ENCODE peak calls at places on chromosome 12, in six cellular contexts. O, R, D, G, N and P are unnamed samples.

GRCh38 chr12:1805441-1806081 is 14.8 kb upstream of the LRTM2 start:
- DNase-seq in O (no peak), N (no peak), D (no peak), R (no peak), G (no peak), P (no peak)

GRCh38 chr12:122081697-122082221 is 3.2 kb downstream of the MLXIP start:
- DNase-seq in R (peak), N (peak), O (no peak), G (peak), D (no peak), P (peak)

GRCh38 chr12:54560374-54560858 is 11.0 kb downstream of the PDE1B start:
- DNase-seq in N (peak), G (peak), R (peak), O (peak), D (no peak), P (peak)

GRCh38 chr12:58349161-58349560 is 407.8 kb downstream of the ATP23 start:
- DNase-seq in G (peak), R (peak), N (no peak), D (no peak), O (no peak), P (no peak)

GRCh38 chr12:1594045-1594294 is 411 bp downstream of the FBXL14 start:
- DNase-seq in D (peak), G (peak), N (no peak), O (peak), R (no peak), P (peak)

GRCh38 chr12:118455327-118455726 is 79.0 kb downstream of the SUDS3 start:
- DNase-seq in D (no peak), O (no peak), G (no peak), R (no peak), N (no peak), P (no peak)

GRCh38 chr12:126389961-126390360 is 1324.7 kb downstream of the AACS start:
- DNase-seq in O (no peak), D (no peak), N (no peak), G (no peak), R (no peak), P (peak)

GRCh38 chr12:47066278-47067048 is 13.0 kb upstream of the PCED1B start:
- DNase-seq in G (no peak), N (no peak), R (no peak), D (no peak), O (no peak), P (no peak)

GRCh38 chr12:64169999-64170398 is 52.1 kb downstream of the KICS2 start:
- DNase-seq in N (no peak), R (no peak), O (no peak), D (no peak), G (peak), P (no peak)

GRCh38 chr12:68253504-68253903 is at the start of gene IL22:
- DNase-seq in D (no peak), G (no peak), R (no peak), O (no peak), N (no peak), P (no peak)

GRCh38 chr12:5487971-5488955 is 56.4 kb downstream of the NTF3 start:
- DNase-seq in G (no peak), N (no peak), O (no peak), R (no peak), D (no peak), P (no peak)

GRCh38 chr12:69509308-69509736 is 39.1 kb downstream of the FRS2 start:
- DNase-seq in N (no peak), D (no peak), G (no peak), R (no peak), O (no peak), P (no peak)

GRCh38 chr12:122275459-122275858 is 9.2 kb upstream of the VPS33A start:
- DNase-seq in N (no peak), D (no peak), R (no peak), O (no peak), G (no peak), P (no peak)

GRCh38 chr12:108306014-108306501 is 33.1 kb downstream of the CMKLR1 start:
- DNase-seq in N (no peak), D (no peak), O (no peak), R (peak), G (no peak), P (peak)

GRCh38 chr12:109088818-109089217 is 4.5 kb downstream of the ALKBH2 start:
- DNase-seq in N (no peak), R (no peak), D (no peak), O (no peak), G (no peak), P (no peak)

GRCh38 chr12:46266869-46267617 is 1.8 kb downstream of the SLC38A1 start:
- DNase-seq in R (peak), N (peak), G (peak), O (peak), D (peak), P (peak)

GRCh38 chr12:104695453-104696148 is 238.9 kb downstream of the CHST11 start:
- DNase-seq in N (peak), R (no peak), D (no peak), G (no peak), O (peak), P (no peak)

GRCh38 chr12:129564768-129565167 is 339.1 kb downstream of the TMEM132D start:
- DNase-seq in G (no peak), R (no peak), O (no peak), N (no peak), D (no peak), P (no peak)

GRCh38 chr12:97140355-97140754 is 233.3 kb downstream of the NEDD1 start:
- DNase-seq in G (no peak), D (no peak), N (no peak), O (no peak), R (no peak), P (no peak)

GRCh38 chr12:18824287-18824686 is 86.4 kb downstream of the CAPZA3 start:
- DNase-seq in D (no peak), N (no peak), O (no peak), G (no peak), R (no peak), P (no peak)

GRCh38 chr12:68976304-68976915 is 43.4 kb upstream of the CPM start:
- DNase-seq in D (no peak), G (no peak), O (no peak), N (no peak), R (no peak), P (peak)

GRCh38 chr12:15546102-15546701 is 223.9 kb downstream of the PTPRO start:
- DNase-seq in O (no peak), D (no peak), N (peak), R (no peak), G (no peak), P (no peak)

GRCh38 chr12:6280053-6280469 is 30.4 kb upstream of the PLEKHG6 start:
- DNase-seq in G (no peak), D (no peak), O (no peak), N (no peak), R (peak), P (no peak)

GRCh38 chr12:2582631-2583616 is 211.8 kb upstream of the FKBP4 start:
- DNase-seq in R (peak), N (peak), O (peak), G (peak), D (peak), P (peak)

GRCh38 chr12:53052419-53053222 is 2.8 kb downstream of the TNS2 start:
- DNase-seq in D (no peak), R (peak), O (no peak), N (no peak), G (peak), P (peak)

GRCh38 chr12:111976291-111976690 is 36.7 kb downstream of the TMEM116 start:
- DNase-seq in O (no peak), G (no peak), N (no peak), R (no peak), D (no peak), P (no peak)

GRCh38 chr12:120783197-120783596 is 57.6 kb downstream of the ACADS start:
- DNase-seq in R (no peak), D (no peak), O (no peak), G (no peak), N (no peak), P (no peak)

GRCh38 chr12:84697141-84697540 is 215.5 kb downstream of the SLC6A15 start:
- DNase-seq in O (no peak), R (no peak), G (no peak), N (no peak), D (no peak), P (no peak)